ENCODE peak calls at places on chromosomes 6 and 20, in nine cellular contexts. G, P, B, S, L, T, U, H and Y are unnamed samples.

GRCh38 chr6:160238786-160239751 is 19.6 kb downstream of the SLC22A2 start:
- DNase-seq in S (no peak), G (no peak), P (no peak), H (no peak), U (no peak), T (no peak), B (no peak), L (no peak), Y (no peak)

GRCh38 chr6:5865492-5866031 is 141.2 kb downstream of the NRN1 start:
- DNase-seq in P (no peak), L (no peak), U (no peak), H (no peak), B (no peak), T (no peak), S (no peak), G (no peak), Y (no peak)

GRCh38 chr20:32443386-32443974 is 85.3 kb downstream of the ASXL1 start:
- DNase-seq in U (no peak), L (no peak), G (no peak), H (no peak), B (no peak), T (no peak), S (no peak), P (no peak), Y (no peak)

GRCh38 chr6:56297022-56297995 is 49.9 kb upstream of the COL21A1 start:
- DNase-seq in L (no peak), H (no peak), G (no peak), P (no peak), B (no peak), T (no peak), S (no peak), U (no peak), Y (no peak)

GRCh38 chr20:41040855-41041254 is 12.2 kb downstream of the TOP1 start:
- DNase-seq in P (no peak), H (no peak), S (no peak), B (no peak), T (no peak), U (no peak), G (no peak), L (no peak), Y (no peak)

GRCh38 chr20:47355489-47356219 is 845 bp downstream of the ZMYND8 start:
- DNase-seq in U (no peak), P (peak), S (peak), T (no peak), B (no peak), H (peak), L (no peak), G (peak), Y (peak)

GRCh38 chr20:33348136-33348937 is 53.0 kb downstream of the CDK5RAP1 start:
- DNase-seq in T (no peak), L (peak), B (no peak), P (no peak), G (no peak), S (no peak), H (no peak), U (no peak), Y (no peak)

GRCh38 chr20:25654487-25654886 is 30.7 kb upstream of the NANP start:
- DNase-seq in L (no peak), T (no peak), G (no peak), H (no peak), B (no peak), S (no peak), U (no peak), P (no peak), Y (no peak)

GRCh38 chr6:46325561-46326525 is 155.1 kb upstream of the ENPP5 start:
- DNase-seq in L (peak), U (no peak), P (no peak), B (peak), T (no peak), H (peak), S (peak), G (no peak), Y (no peak)

GRCh38 chr6:130202782-130203181 is 20.0 kb downstream of the SAMD3 start:
- DNase-seq in T (no peak), H (no peak), B (no peak), P (no peak), S (no peak), U (no peak), G (peak), L (no peak), Y (no peak)

GRCh38 chr6:6002005-6002808 is 4.5 kb downstream of the NRN1 start:
- DNase-seq in G (no peak), U (no peak), H (no peak), S (no peak), P (no peak), B (peak), L (peak), T (no peak), Y (no peak)

GRCh38 chr6:82040405-82041221 is 206.9 kb downstream of the IBTK start:
- DNase-seq in G (peak), S (no peak), B (no peak), T (no peak), U (no peak), P (peak), L (no peak), H (peak), Y (no peak)

GRCh38 chr6:137259349-137259748 is 40.2 kb upstream of the IFNGR1 start:
- DNase-seq in G (no peak), H (no peak), L (no peak), T (no peak), B (no peak), U (no peak), S (no peak), P (no peak), Y (no peak)

GRCh38 chr6:170227521-170227983 is 63.3 kb downstream of the DLL1 start:
- DNase-seq in S (no peak), T (no peak), H (no peak), U (no peak), G (no peak), B (no peak), P (no peak), L (peak), Y (no peak)

GRCh38 chr20:6802227-6802626 is 34.7 kb downstream of the BMP2 start:
- DNase-seq in L (no peak), T (no peak), S (no peak), H (peak), G (no peak), U (no peak), P (no peak), B (no peak), Y (no peak)

GRCh38 chr6:144343736-144344428 is 58.7 kb downstream of the UTRN start:
- DNase-seq in G (peak), B (no peak), T (no peak), P (no peak), L (no peak), U (no peak), S (no peak), H (no peak), Y (peak)